ENCODE peak calls at places on chromosomes 6 and 20, in four cellular contexts. One of them, this sample, is unnamed.

GRCh38 chr6:26122402-26122792 is 35.2 kb downstream of the HFE start:
- DNase-seq in HepG2: peak
- DNase-seq in GM23248: peak
- DNase-seq in A549: no peak
- DNase-seq in this sample: peak

GRCh38 chr20:57166568-57167291 is 99.7 kb downstream of the BMP7 start:
- DNase-seq in A549: no peak
- DNase-seq in GM23248: no peak
- DNase-seq in HepG2: no peak
- DNase-seq in this sample: no peak

GRCh38 chr20:17650816-17651760 is 31.0 kb downstream of the RRBP1 start:
- DNase-seq in GM23248: peak
- DNase-seq in HepG2: no peak
- DNase-seq in A549: no peak
- DNase-seq in this sample: no peak

GRCh38 chr6:132730560-132730959 is 16.7 kb upstream of the VNN1 start:
- DNase-seq in GM23248: peak
- DNase-seq in A549: no peak
- DNase-seq in HepG2: no peak
- DNase-seq in this sample: peak

GRCh38 chr6:34953084-34954025 is 64.3 kb downstream of the ANKS1A start:
- DNase-seq in A549: peak
- DNase-seq in GM23248: peak
- DNase-seq in HepG2: peak
- DNase-seq in this sample: peak

GRCh38 chr20:3560162-3560561 is 89.3 kb downstream of the ATRN start:
- DNase-seq in GM23248: no peak
- DNase-seq in HepG2: no peak
- DNase-seq in A549: no peak
- DNase-seq in this sample: no peak

GRCh38 chr6:129623008-129623732 is 86.8 kb downstream of the ARHGAP18 start:
- DNase-seq in A549: no peak
- DNase-seq in HepG2: no peak
- DNase-seq in GM23248: no peak
- DNase-seq in this sample: no peak

GRCh38 chr6:168383062-168383854 is 57.7 kb upstream of the SMOC2 start:
- DNase-seq in HepG2: no peak
- DNase-seq in A549: no peak
- DNase-seq in GM23248: no peak
- DNase-seq in this sample: no peak

GRCh38 chr6:11586574-11586973 is 49.0 kb downstream of the TMEM170B start:
- DNase-seq in A549: no peak
- DNase-seq in HepG2: no peak
- DNase-seq in GM23248: peak
- DNase-seq in this sample: peak

GRCh38 chr6:112409311-112409710 is 62.2 kb downstream of the RFPL4B start:
- DNase-seq in A549: no peak
- DNase-seq in HepG2: no peak
- DNase-seq in GM23248: peak
- DNase-seq in this sample: no peak

GRCh38 chr6:48111143-48111506 is at the start of gene PTCHD4:
- DNase-seq in A549: no peak
- DNase-seq in GM23248: peak
- DNase-seq in HepG2: peak
- DNase-seq in this sample: no peak

GRCh38 chr20:59596690-59597089 is 7.7 kb upstream of the PHACTR3 start:
- DNase-seq in GM23248: no peak
- DNase-seq in A549: no peak
- DNase-seq in HepG2: no peak
- DNase-seq in this sample: no peak

GRCh38 chr6:39203804-39204495 is 25.3 kb downstream of the KCNK5 start:
- DNase-seq in A549: peak
- DNase-seq in GM23248: no peak
- DNase-seq in HepG2: no peak
- DNase-seq in this sample: peak

GRCh38 chr6:146833157-146833556 is 234.4 kb downstream of the ADGB start:
- DNase-seq in HepG2: no peak
- DNase-seq in A549: no peak
- DNase-seq in GM23248: no peak
- DNase-seq in this sample: no peak

GRCh38 chr6:146829792-146830565 is 231.2 kb downstream of the ADGB start:
- DNase-seq in GM23248: no peak
- DNase-seq in HepG2: no peak
- DNase-seq in A549: no peak
- DNase-seq in this sample: no peak

DNA sequence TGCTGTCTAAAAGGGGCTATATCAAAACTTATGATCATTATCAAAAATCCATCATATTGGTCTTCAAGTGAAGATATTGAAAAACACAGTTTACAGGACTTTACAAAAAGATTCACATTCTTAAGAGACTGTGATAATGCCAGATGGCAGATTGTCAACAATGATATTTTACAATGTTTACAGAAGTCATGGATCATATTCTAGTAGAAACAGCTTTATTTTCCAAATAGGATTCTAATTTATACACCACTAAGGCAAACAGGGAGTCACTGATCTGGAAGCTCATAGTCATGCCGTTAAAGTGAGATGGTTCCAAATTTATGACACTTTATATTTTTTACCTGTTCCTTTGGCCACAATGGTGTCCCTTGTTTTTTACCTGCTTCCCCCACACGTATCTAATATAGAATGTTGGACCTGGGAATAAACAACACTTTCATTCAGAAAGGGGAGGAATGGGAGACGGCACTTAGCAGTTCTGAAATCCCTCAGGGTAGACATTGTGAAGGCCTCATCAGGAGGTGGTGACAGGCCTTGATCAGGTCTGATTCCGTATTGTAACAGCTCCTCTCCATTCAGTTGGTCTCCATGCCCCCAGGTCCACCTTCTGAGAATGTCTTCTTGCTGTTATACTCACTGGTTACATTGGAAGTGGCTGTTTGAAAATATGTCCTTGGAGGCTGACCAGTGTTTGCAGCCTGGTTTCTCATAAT is 228.6 kb downstream of the ADGB start:
- DNase-seq in A549: no peak
- DNase-seq in HepG2: no peak
- DNase-seq in GM23248: no peak
- DNase-seq in this sample: no peak
- H3K4me2 ChIP-seq in A549: no peak
- H3K4me2 ChIP-seq in HepG2: no peak
- H3K4me2 ChIP-seq in GM23248: no peak
- H3K4me2 ChIP-seq in this sample: no peak

GRCh38 chr20:49674383-49675352 is 39.0 kb downstream of the B4GALT5 start:
- DNase-seq in HepG2: peak
- DNase-seq in A549: peak
- DNase-seq in GM23248: peak
- DNase-seq in this sample: peak
- H3K4me2 ChIP-seq in HepG2: peak
- H3K4me2 ChIP-seq in A549: peak
- H3K4me2 ChIP-seq in GM23248: peak
- H3K4me2 ChIP-seq in this sample: peak

GRCh38 chr20:14922503-14923267 is 585.3 kb upstream of the FLRT3 start:
- DNase-seq in A549: no peak
- DNase-seq in HepG2: no peak
- DNase-seq in GM23248: no peak
- DNase-seq in this sample: no peak

GRCh38 chr20:14918981-14919380 is 581.6 kb upstream of the FLRT3 start:
- DNase-seq in GM23248: no peak
- DNase-seq in A549: no peak
- DNase-seq in HepG2: no peak
- DNase-seq in this sample: no peak

GRCh38 chr20:14921546-14921945 is 584.1 kb upstream of the FLRT3 start:
- DNase-seq in GM23248: peak
- DNase-seq in HepG2: no peak
- DNase-seq in A549: no peak
- DNase-seq in this sample: no peak

GRCh38 chr20:14918281-14918680 is 580.9 kb upstream of the FLRT3 start:
- DNase-seq in GM23248: no peak
- DNase-seq in A549: no peak
- DNase-seq in HepG2: no peak
- DNase-seq in this sample: no peak

DNA sequence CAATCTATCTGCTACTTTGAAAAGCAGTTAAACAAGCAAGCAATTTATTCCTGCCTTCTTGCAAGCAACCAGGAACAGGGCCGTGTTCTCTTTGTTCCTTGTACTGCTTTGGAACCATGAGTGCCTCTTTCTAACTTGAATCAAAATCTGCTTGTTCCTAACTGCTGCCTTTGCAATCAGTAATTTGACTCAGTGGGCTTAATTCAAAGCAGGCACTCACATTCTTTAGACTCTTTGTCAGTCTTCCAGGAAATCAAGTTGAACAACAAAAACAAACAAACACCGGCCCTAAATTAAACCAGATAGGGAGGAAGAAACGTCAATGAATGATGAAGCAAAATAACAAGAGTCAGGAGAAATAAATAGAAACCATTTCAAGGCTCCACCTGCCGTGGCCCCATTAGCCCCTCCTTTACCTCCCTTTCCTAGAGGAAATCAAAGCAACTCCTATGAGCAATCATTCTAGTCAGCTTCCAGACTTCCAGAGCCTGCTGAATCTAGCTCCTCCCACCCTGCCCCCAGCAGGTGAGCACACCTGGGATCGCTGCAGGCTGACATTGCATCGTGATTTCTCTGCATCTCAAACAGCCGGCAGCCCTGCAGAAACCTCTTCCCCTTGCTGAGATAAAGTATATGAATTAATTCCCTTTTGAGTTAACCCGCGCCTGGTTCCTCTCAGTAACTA is 582.2 kb upstream of the FLRT3 start:
- DNase-seq in A549: no peak
- DNase-seq in GM23248: peak
- DNase-seq in HepG2: no peak
- DNase-seq in this sample: peak
- H3K4me2 ChIP-seq in A549: peak
- H3K4me2 ChIP-seq in GM23248: no peak
- H3K4me2 ChIP-seq in HepG2: peak
- H3K4me2 ChIP-seq in this sample: peak

GRCh38 chr6:152298055-152298647 is 339.0 kb downstream of the SYNE1 start:
- DNase-seq in A549: no peak
- DNase-seq in HepG2: no peak
- DNase-seq in GM23248: no peak
- DNase-seq in this sample: no peak
- H3K4me2 ChIP-seq in A549: no peak
- H3K4me2 ChIP-seq in HepG2: no peak
- H3K4me2 ChIP-seq in GM23248: no peak
- H3K4me2 ChIP-seq in this sample: no peak

This sample was measured in hepatocyte.